ENCODE peak calls at places on chromosomes 16 and 17, in eight cellular contexts. K, Y, B, U, I, P, H and L are unnamed samples.
A peak's percentile ranks its signal among the peaks of the same experiment; 100 is the strongest.

GRCh38 chr16:11205065-11205699 is 50.8 kb downstream of the SOCS1 start:
- DNase-seq in K (no peak), Y (no peak), B (no peak), U (no peak), I (no peak), P (no peak), H (no peak), L (no peak)

GRCh38 chr16:46871587-46871986 is 12.6 kb upstream of the GPT2 start:
- DNase-seq in K (no peak), Y (no peak), B (no peak), U (no peak), I (no peak), P (no peak), H (no peak), L (no peak)

GRCh38 chr17:50817838-50818237 is 17.5 kb upstream of the WFIKKN2 start:
- DNase-seq in K (peak; percentile 40), Y (no peak), B (no peak), U (no peak), I (no peak), P (no peak), H (no peak), L (no peak)

GRCh38 chr17:30292490-30292858 is 730 bp upstream of the BLMH start:
- DNase-seq in K (peak; percentile 6), Y (no peak), B (no peak), U (no peak), I (no peak), P (no peak), H (no peak), L (no peak)

GRCh38 chr17:38451030-38451839 is 23.0 kb downstream of the ARHGAP23 start:
- DNase-seq in K (peak; percentile 98), Y (peak; percentile 81), B (no peak), U (no peak), I (no peak), P (no peak), H (no peak), L (no peak)

GRCh38 chr17:5758651-5759050 is 174.3 kb upstream of the NLRP1 start:
- DNase-seq in K (peak; percentile 86), Y (peak; percentile 82), B (no peak), U (no peak), I (no peak), P (no peak), H (no peak), L (no peak)

GRCh38 chr16:30896203-30896889 is at the start of gene CTF1:
- DNase-seq in K (peak; percentile 85), Y (peak; percentile 66), B (no peak), U (no peak), I (peak; percentile 56), P (peak; percentile 85), H (peak; percentile 70), L (peak; percentile 85)

GRCh38 chr17:66935717-66936116 is 28.8 kb upstream of the CACNG4 start:
- DNase-seq in K (no peak), Y (no peak), B (no peak), U (no peak), I (no peak), P (no peak), H (no peak), L (no peak)

GRCh38 chr17:77451894-77452852 is 311.4 kb downstream of the SEC14L1 start:
- DNase-seq in K (peak; percentile 86), Y (peak; percentile 68), B (no peak), U (no peak), I (peak; percentile 69), P (peak; percentile 93), H (peak; percentile 77), L (peak; percentile 91)

GRCh38 chr17:28871056-28871579 is 16.3 kb downstream of the ERAL1 start:
- DNase-seq in K (no peak), Y (peak; percentile 27), B (no peak), U (no peak), I (no peak), P (no peak), H (no peak), L (no peak)

GRCh38 chr16:80341242-80341641 is 199.6 kb upstream of the DYNLRB2 start:
- DNase-seq in K (no peak), Y (no peak), B (no peak), U (no peak), I (no peak), P (no peak), H (no peak), L (no peak)

GRCh38 chr16:56789360-56789759 is 59.4 kb downstream of the NUP93 start:
- DNase-seq in K (no peak), Y (peak; percentile 55), B (peak; percentile 21), U (peak; percentile 4), I (peak; percentile 73), P (peak; percentile 42), H (no peak), L (no peak)

GRCh38 chr17:48530208-48530886 is 464 bp downstream of the HOXB1 start:
- DNase-seq in K (no peak), Y (no peak), B (no peak), U (no peak), I (no peak), P (no peak), H (no peak), L (no peak)

GRCh38 chr17:73719588-73720071 is 75.4 kb upstream of the SDK2 start:
- DNase-seq in K (peak; percentile 24), Y (no peak), B (no peak), U (no peak), I (no peak), P (peak; percentile 96), H (no peak), L (no peak)

GRCh38 chr17:72173475-72174116 is 52.8 kb downstream of the SOX9 start:
- DNase-seq in K (no peak), Y (no peak), B (no peak), U (no peak), I (no peak), P (no peak), H (no peak), L (no peak)

GRCh38 chr17:82808921-82809905 is 30.6 kb downstream of the ZNF750 start:
- DNase-seq in K (no peak), Y (no peak), B (no peak), U (no peak), I (no peak), P (no peak), H (no peak), L (no peak)

GRCh38 chr16:19474617-19475016 is 47.3 kb downstream of the GDE1 start:
- DNase-seq in K (peak; percentile 9), Y (no peak), B (no peak), U (no peak), I (no peak), P (no peak), H (no peak), L (no peak)

DNA sequence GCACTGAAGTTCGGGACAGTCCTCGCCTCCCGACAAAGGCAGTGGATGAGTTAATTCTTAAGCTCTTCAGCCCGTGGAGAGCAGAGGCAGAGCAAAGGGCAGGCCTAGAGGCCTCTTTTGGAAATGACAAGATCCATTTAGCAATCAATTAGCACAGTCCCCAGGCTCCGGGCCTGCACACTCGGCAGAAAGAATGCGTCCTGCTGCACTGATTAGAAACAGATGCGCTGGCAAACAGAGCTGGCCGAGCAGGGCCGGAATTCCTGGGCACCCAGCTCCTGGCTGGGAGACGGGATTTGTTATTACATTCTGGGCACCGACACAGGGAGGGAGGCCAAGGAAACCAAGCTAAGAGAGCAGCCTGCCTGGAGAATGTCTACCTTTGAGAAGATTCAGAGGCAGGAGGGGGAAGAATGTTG is 162.9 kb downstream of the COPRS start:
- DNase-seq in K (peak; percentile 59), Y (no peak), B (no peak), U (no peak), I (peak; percentile 74), P (peak; percentile 90), H (peak; percentile 70), L (peak; percentile 94)
- TF ChIP-seq POLR2AphosphoS5 in K (no peak), Y (no peak), B (no peak), U (no peak), I (peak; percentile 57), P (peak; percentile 97), H (peak; percentile 90), L (no peak)

GRCh38 chr17:69605571-69605970 is 191.1 kb downstream of the MAP2K6 start:
- DNase-seq in K (no peak), Y (no peak), B (no peak), U (no peak), I (no peak), P (no peak), H (no peak), L (no peak)
- H3K27ac ChIP-seq in K (no peak overlapping the region), Y (no peak overlapping the region), B (no peak overlapping the region), U (no peak overlapping the region), I (no peak overlapping the region), P (no peak overlapping the region), H (no peak overlapping the region), L (no peak overlapping the region)

GRCh38 chr16:52546291-52546941 is 527 bp downstream of the TOX3 start:
- DNase-seq in K (peak; percentile 73), Y (no peak), B (no peak), U (no peak), I (no peak), P (peak; percentile 48), H (no peak), L (no peak)

GRCh38 chr16:52548261-52549010 is 1.5 kb upstream of the TOX3 start:
- DNase-seq in K (peak; percentile 54), Y (no peak), B (no peak), U (no peak), I (no peak), P (no peak), H (no peak), L (no peak)

GRCh38 chr16:52547834-52548215 is 882 bp upstream of the TOX3 start:
- DNase-seq in K (no peak), Y (no peak), B (no peak), U (no peak), I (no peak), P (no peak), H (no peak), L (no peak)

GRCh38 chr16:52545544-52546262 is 1.2 kb downstream of the TOX3 start:
- DNase-seq in K (peak; percentile 66), Y (no peak), B (no peak), U (no peak), I (no peak), P (peak; percentile 15), H (no peak), L (no peak)

DNA sequence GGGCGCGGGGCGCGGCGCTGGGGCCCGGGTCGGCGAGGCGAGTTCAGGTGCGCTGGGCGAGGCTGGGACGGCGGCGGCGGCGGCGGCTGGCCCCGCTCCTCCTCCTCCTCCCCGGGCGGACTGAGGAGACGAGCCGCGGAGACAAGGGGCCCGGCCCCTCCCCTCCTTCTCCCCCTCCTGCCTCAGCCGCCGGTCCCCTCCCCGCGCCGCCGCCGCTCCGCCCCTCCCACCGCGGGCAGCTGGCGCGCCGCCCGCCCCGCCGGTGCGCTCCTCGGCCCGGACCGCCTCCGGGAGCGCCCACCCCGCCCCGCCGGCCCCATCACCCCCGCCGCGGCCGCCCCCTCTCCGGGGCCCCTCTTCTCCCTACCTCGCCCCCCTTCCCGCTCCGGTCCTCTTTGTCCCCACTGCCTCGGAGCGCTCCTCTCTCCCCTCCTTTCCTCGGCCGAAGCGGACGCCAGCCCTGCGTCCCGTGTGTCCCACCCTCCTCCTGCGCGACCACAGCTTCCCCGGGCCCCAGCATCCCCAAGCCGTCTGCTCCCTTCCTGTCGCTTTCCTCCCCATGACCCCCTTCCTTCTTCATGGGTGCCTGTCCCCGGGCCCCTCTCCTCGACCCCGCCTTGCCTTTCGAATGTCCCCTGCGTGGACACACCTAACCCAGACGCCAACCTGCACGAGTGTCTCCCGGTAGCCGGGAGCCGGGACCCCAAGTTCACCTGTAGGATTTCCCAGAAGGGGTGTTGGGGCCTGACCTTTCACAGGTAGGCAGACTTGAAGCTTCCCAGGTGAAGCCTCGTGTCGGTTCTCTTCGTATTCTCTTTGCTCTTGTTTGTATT is at the start of gene TOX3:
- DNase-seq in K (peak; percentile 64), Y (no peak), B (no peak), U (no peak), I (peak; percentile 78), P (peak; percentile 48), H (no peak), L (no peak)
- TF ChIP-seq POLR2AphosphoS5 in K (peak; percentile 11), Y (no peak), B (no peak), U (no peak), I (peak; percentile 52), P (no peak), H (no peak), L (no peak)

GRCh38 chr17:39727556-39727955 is 2.8 kb downstream of the MIEN1 start:
- DNase-seq in K (no peak), Y (no peak), B (no peak), U (no peak), I (no peak), P (no peak), H (no peak), L (no peak)
- H3K27ac ChIP-seq in K (no peak overlapping the region), Y (no peak overlapping the region), B (no peak overlapping the region), U (no peak overlapping the region), I (no peak overlapping the region), P (no peak overlapping the region), H (peak overlapping the region; percentile 97), L (no peak overlapping the region)